ENCODE peak calls at places on chromosomes 2 and 18, in seven cellular contexts. One of them, this sample, is unnamed.

GRCh38 chr2:239399404-239399999 is 1.3 kb downstream of the HDAC4 start:
- DNase-seq in body of pancreas: peak
- DNase-seq in glutamatergic neuron: no peak
- DNase-seq in DND-41: peak
- DNase-seq in upper lobe of left lung: no peak
- DNase-seq in HFF-Myc: no peak
- DNase-seq in cardiac fibroblast: peak
- DNase-seq in this sample: peak

GRCh38 chr18:11981633-11982366 is 493 bp downstream of the IMPA2 start:
- DNase-seq in body of pancreas: peak
- DNase-seq in glutamatergic neuron: peak
- DNase-seq in DND-41: peak
- DNase-seq in upper lobe of left lung: peak
- DNase-seq in HFF-Myc: no peak
- DNase-seq in cardiac fibroblast: peak
- DNase-seq in this sample: peak

GRCh38 chr2:141524777-141525176 is 606.0 kb downstream of the LRP1B start:
- DNase-seq in body of pancreas: no peak
- DNase-seq in glutamatergic neuron: no peak
- DNase-seq in DND-41: no peak
- DNase-seq in upper lobe of left lung: no peak
- DNase-seq in HFF-Myc: no peak
- DNase-seq in cardiac fibroblast: no peak
- DNase-seq in this sample: no peak

GRCh38 chr2:238864207-238865014 is 16.5 kb downstream of the TWIST2 start:
- DNase-seq in body of pancreas: peak
- DNase-seq in glutamatergic neuron: no peak
- DNase-seq in DND-41: no peak
- DNase-seq in upper lobe of left lung: peak
- DNase-seq in HFF-Myc: peak
- DNase-seq in cardiac fibroblast: peak
- DNase-seq in this sample: peak

GRCh38 chr2:175964195-175964594 is 37.9 kb downstream of the LNPK start:
- DNase-seq in body of pancreas: peak
- DNase-seq in glutamatergic neuron: no peak
- DNase-seq in DND-41: no peak
- DNase-seq in upper lobe of left lung: no peak
- DNase-seq in HFF-Myc: no peak
- DNase-seq in cardiac fibroblast: peak
- DNase-seq in this sample: no peak

GRCh38 chr2:192016265-192016664 is 169.4 kb upstream of the CAVIN2 start:
- DNase-seq in body of pancreas: no peak
- DNase-seq in glutamatergic neuron: no peak
- DNase-seq in DND-41: no peak
- DNase-seq in upper lobe of left lung: no peak
- DNase-seq in HFF-Myc: no peak
- DNase-seq in cardiac fibroblast: peak
- DNase-seq in this sample: no peak

GRCh38 chr2:70024284-70024683 is 62.9 kb upstream of the ASPRV1 start:
- DNase-seq in body of pancreas: no peak
- DNase-seq in glutamatergic neuron: no peak
- DNase-seq in DND-41: no peak
- DNase-seq in upper lobe of left lung: no peak
- DNase-seq in HFF-Myc: no peak
- DNase-seq in cardiac fibroblast: no peak
- DNase-seq in this sample: no peak

GRCh38 chr2:132400901-132401240 is 15.7 kb upstream of the GPR39 start:
- DNase-seq in body of pancreas: no peak
- DNase-seq in glutamatergic neuron: no peak
- DNase-seq in DND-41: no peak
- DNase-seq in upper lobe of left lung: no peak
- DNase-seq in HFF-Myc: no peak
- DNase-seq in cardiac fibroblast: no peak
- DNase-seq in this sample: no peak

GRCh38 chr2:240988571-240989271 is 9.7 kb upstream of the SNED1 start:
- DNase-seq in body of pancreas: peak
- DNase-seq in glutamatergic neuron: no peak
- DNase-seq in DND-41: no peak
- DNase-seq in upper lobe of left lung: peak
- DNase-seq in HFF-Myc: no peak
- DNase-seq in cardiac fibroblast: no peak
- DNase-seq in this sample: no peak

GRCh38 chr2:154762638-154763037 is 64.1 kb downstream of the KCNJ3 start:
- DNase-seq in body of pancreas: no peak
- DNase-seq in glutamatergic neuron: no peak
- DNase-seq in DND-41: no peak
- DNase-seq in upper lobe of left lung: no peak
- DNase-seq in HFF-Myc: no peak
- DNase-seq in cardiac fibroblast: no peak
- DNase-seq in this sample: no peak

GRCh38 chr2:13009027-13009426 is 292.3 kb downstream of the TRIB2 start:
- DNase-seq in body of pancreas: no peak
- DNase-seq in glutamatergic neuron: no peak
- DNase-seq in DND-41: no peak
- DNase-seq in upper lobe of left lung: no peak
- DNase-seq in HFF-Myc: no peak
- DNase-seq in cardiac fibroblast: peak
- DNase-seq in this sample: no peak

GRCh38 chr2:209380278-209380677 is 43.6 kb upstream of the MAP2 start:
- DNase-seq in body of pancreas: no peak
- DNase-seq in glutamatergic neuron: no peak
- DNase-seq in DND-41: no peak
- DNase-seq in upper lobe of left lung: no peak
- DNase-seq in HFF-Myc: no peak
- DNase-seq in cardiac fibroblast: no peak
- DNase-seq in this sample: no peak

GRCh38 chr18:66495844-66496243 is 108.0 kb downstream of the CDH19 start:
- DNase-seq in body of pancreas: peak
- DNase-seq in glutamatergic neuron: peak
- DNase-seq in DND-41: peak
- DNase-seq in upper lobe of left lung: peak
- DNase-seq in HFF-Myc: no peak
- DNase-seq in cardiac fibroblast: peak
- DNase-seq in this sample: peak

GRCh38 chr18:4068552-4069158 is 386.5 kb downstream of the DLGAP1 start:
- DNase-seq in body of pancreas: peak
- DNase-seq in glutamatergic neuron: peak
- DNase-seq in DND-41: peak
- DNase-seq in upper lobe of left lung: no peak
- DNase-seq in HFF-Myc: peak
- DNase-seq in cardiac fibroblast: peak
- DNase-seq in this sample: peak

GRCh38 chr2:52879561-52879960 is 888.0 kb upstream of the CHAC2 start:
- DNase-seq in body of pancreas: no peak
- DNase-seq in glutamatergic neuron: no peak
- DNase-seq in DND-41: no peak
- DNase-seq in upper lobe of left lung: no peak
- DNase-seq in HFF-Myc: no peak
- DNase-seq in cardiac fibroblast: no peak
- DNase-seq in this sample: no peak

GRCh38 chr2:42196403-42197267 is 27.5 kb downstream of the EML4 start:
- DNase-seq in body of pancreas: peak
- DNase-seq in glutamatergic neuron: peak
- DNase-seq in DND-41: peak
- DNase-seq in upper lobe of left lung: peak
- DNase-seq in HFF-Myc: peak
- DNase-seq in cardiac fibroblast: peak
- DNase-seq in this sample: peak

GRCh38 chr2:169452080-169452479 is 27.2 kb upstream of the BBS5 start:
- DNase-seq in body of pancreas: no peak
- DNase-seq in glutamatergic neuron: no peak
- DNase-seq in DND-41: no peak
- DNase-seq in upper lobe of left lung: no peak
- DNase-seq in HFF-Myc: peak
- DNase-seq in cardiac fibroblast: peak
- DNase-seq in this sample: no peak
- TF ChIP-seq CTCF in body of pancreas: peak
- TF ChIP-seq CTCF in glutamatergic neuron: peak
- TF ChIP-seq CTCF in DND-41: peak
- TF ChIP-seq CTCF in upper lobe of left lung: no peak
- TF ChIP-seq CTCF in HFF-Myc: peak
- TF ChIP-seq CTCF in cardiac fibroblast: peak
- TF ChIP-seq CTCF in this sample: peak

DNA sequence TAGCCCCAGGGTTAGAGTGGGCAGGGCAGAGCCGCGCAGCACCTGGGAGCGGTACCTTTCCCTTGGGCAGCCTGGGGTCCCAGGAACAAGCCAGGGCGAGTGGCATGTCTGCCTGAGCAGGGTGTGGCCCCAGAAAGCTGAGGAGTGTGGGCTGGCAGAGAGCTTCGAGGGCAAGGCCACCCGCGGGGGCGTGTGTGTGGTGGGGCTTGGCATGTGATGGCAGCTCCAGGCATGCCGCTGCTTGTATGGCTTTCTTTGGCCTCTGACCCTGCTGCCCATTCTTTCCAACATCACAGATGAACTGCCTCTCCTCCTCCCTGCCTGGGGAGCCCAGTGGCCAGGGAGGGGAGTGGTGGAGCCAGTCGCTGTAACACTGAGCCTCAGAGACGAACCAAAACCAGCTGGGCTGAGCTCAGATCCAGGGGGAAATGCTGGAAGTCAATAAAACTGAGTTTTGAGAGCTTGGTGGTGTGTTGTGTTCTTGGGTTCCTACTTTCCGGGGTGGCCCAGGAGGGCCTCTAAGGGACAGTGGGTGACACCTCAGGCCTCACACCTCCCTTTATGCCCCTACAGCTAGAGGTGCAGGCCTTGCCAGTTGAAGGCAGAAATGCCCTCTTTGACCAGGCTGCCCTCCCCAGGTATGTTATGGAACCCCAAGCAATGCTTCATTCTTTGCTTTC is 7.4 kb downstream of the DNAJB2 start:
- DNase-seq in body of pancreas: no peak
- DNase-seq in glutamatergic neuron: no peak
- DNase-seq in DND-41: no peak
- DNase-seq in upper lobe of left lung: no peak
- DNase-seq in HFF-Myc: no peak
- DNase-seq in cardiac fibroblast: no peak
- DNase-seq in this sample: no peak
- TF ChIP-seq CTCF in body of pancreas: no peak
- TF ChIP-seq CTCF in glutamatergic neuron: no peak
- TF ChIP-seq CTCF in DND-41: no peak
- TF ChIP-seq CTCF in upper lobe of left lung: no peak
- TF ChIP-seq CTCF in HFF-Myc: no peak
- TF ChIP-seq CTCF in cardiac fibroblast: no peak
- TF ChIP-seq CTCF in this sample: no peak

GRCh38 chr2:142796161-142796560 is 81.3 kb upstream of the KYNU start:
- DNase-seq in body of pancreas: no peak
- DNase-seq in glutamatergic neuron: no peak
- DNase-seq in DND-41: no peak
- DNase-seq in upper lobe of left lung: no peak
- DNase-seq in HFF-Myc: no peak
- DNase-seq in cardiac fibroblast: peak
- DNase-seq in this sample: no peak
- TF ChIP-seq CTCF in body of pancreas: no peak
- TF ChIP-seq CTCF in glutamatergic neuron: no peak
- TF ChIP-seq CTCF in DND-41: no peak
- TF ChIP-seq CTCF in upper lobe of left lung: no peak
- TF ChIP-seq CTCF in HFF-Myc: no peak
- TF ChIP-seq CTCF in cardiac fibroblast: no peak
- TF ChIP-seq CTCF in this sample: no peak

GRCh38 chr18:50578651-50579050 is 18.8 kb downstream of the MAPK4 start:
- DNase-seq in body of pancreas: no peak
- DNase-seq in glutamatergic neuron: no peak
- DNase-seq in DND-41: no peak
- DNase-seq in upper lobe of left lung: no peak
- DNase-seq in HFF-Myc: no peak
- DNase-seq in cardiac fibroblast: no peak
- DNase-seq in this sample: no peak

GRCh38 chr18:50569930-50570329 is 10.0 kb downstream of the MAPK4 start:
- DNase-seq in body of pancreas: no peak
- DNase-seq in glutamatergic neuron: no peak
- DNase-seq in DND-41: no peak
- DNase-seq in upper lobe of left lung: no peak
- DNase-seq in HFF-Myc: no peak
- DNase-seq in cardiac fibroblast: no peak
- DNase-seq in this sample: no peak

GRCh38 chr18:50578030-50578429 is 18.1 kb downstream of the MAPK4 start:
- DNase-seq in body of pancreas: no peak
- DNase-seq in glutamatergic neuron: no peak
- DNase-seq in DND-41: no peak
- DNase-seq in upper lobe of left lung: no peak
- DNase-seq in HFF-Myc: no peak
- DNase-seq in cardiac fibroblast: no peak
- DNase-seq in this sample: no peak

GRCh38 chr18:50571606-50572005 is 11.7 kb downstream of the MAPK4 start:
- DNase-seq in body of pancreas: no peak
- DNase-seq in glutamatergic neuron: no peak
- DNase-seq in DND-41: no peak
- DNase-seq in upper lobe of left lung: no peak
- DNase-seq in HFF-Myc: no peak
- DNase-seq in cardiac fibroblast: no peak
- DNase-seq in this sample: no peak

GRCh38 chr18:50573679-50574078 is 13.8 kb downstream of the MAPK4 start:
- DNase-seq in body of pancreas: no peak
- DNase-seq in glutamatergic neuron: no peak
- DNase-seq in DND-41: no peak
- DNase-seq in upper lobe of left lung: no peak
- DNase-seq in HFF-Myc: no peak
- DNase-seq in cardiac fibroblast: peak
- DNase-seq in this sample: no peak
- TF ChIP-seq CTCF in body of pancreas: no peak
- TF ChIP-seq CTCF in glutamatergic neuron: peak
- TF ChIP-seq CTCF in DND-41: peak
- TF ChIP-seq CTCF in upper lobe of left lung: no peak
- TF ChIP-seq CTCF in HFF-Myc: peak
- TF ChIP-seq CTCF in cardiac fibroblast: peak
- TF ChIP-seq CTCF in this sample: no peak

DNA sequence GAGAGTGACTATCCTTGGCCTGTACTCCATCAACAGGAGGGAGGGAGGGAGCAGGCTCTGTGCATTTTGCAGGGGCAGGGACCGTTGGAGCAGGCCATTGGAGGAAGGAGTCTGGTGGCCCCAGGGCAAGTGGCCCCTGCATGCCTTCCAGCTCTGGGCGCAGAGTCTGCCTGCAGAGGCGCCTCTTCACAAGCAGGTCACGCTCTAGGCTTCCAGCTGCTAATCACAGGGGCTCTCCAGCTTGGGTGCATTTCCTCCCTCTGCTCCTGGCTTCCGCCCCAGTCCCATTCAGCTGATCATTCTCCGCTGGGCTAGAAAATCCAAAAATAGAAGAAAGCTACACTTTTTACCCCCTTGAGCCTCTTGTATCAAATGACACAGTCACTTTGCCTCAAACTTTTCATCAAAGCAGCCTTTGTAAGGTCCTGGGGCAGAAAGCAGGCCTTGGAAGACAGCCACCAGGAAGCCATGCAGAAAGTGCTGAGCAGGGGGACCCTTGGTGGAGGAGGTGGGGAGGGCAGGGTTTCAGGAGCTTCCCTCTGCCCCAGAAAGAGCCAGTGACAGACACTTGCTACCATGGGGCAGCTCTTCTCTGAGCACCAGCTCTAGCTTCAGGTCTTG is 11.3 kb downstream of the TMEM247 start:
- DNase-seq in body of pancreas: peak
- DNase-seq in glutamatergic neuron: no peak
- DNase-seq in DND-41: no peak
- DNase-seq in upper lobe of left lung: peak
- DNase-seq in HFF-Myc: no peak
- DNase-seq in cardiac fibroblast: no peak
- DNase-seq in this sample: no peak
- TF ChIP-seq CTCF in body of pancreas: no peak
- TF ChIP-seq CTCF in glutamatergic neuron: no peak
- TF ChIP-seq CTCF in DND-41: no peak
- TF ChIP-seq CTCF in upper lobe of left lung: no peak
- TF ChIP-seq CTCF in HFF-Myc: no peak
- TF ChIP-seq CTCF in cardiac fibroblast: no peak
- TF ChIP-seq CTCF in this sample: no peak